ENCODE peak calls at places on chromosomes 16 and 17, in eight cellular contexts. U, S, C, I, O, F, Y and L are unnamed samples. For H3K27me3, the result is how much of the 10 kb centered on the place peaks cover.

GRCh38 chr17:1030684-1031557 is 34.0 kb downstream of the TIMM22 start:
- DNase-seq in U (no peak), S (no peak), C (no peak), I (no peak), O (no peak), F (no peak), Y (peak), L (no peak)

GRCh38 chr17:60305141-60305540 is 86.8 kb downstream of the USP32 start:
- DNase-seq in U (no peak), S (no peak), C (no peak), I (no peak), O (no peak), F (no peak), Y (no peak), L (no peak)

GRCh38 chr17:76523084-76524037 is 14.1 kb downstream of the CYGB start:
- DNase-seq in U (peak), S (no peak), C (peak), I (peak), O (peak), F (peak), Y (peak), L (peak)

GRCh38 chr16:72985148-72985882 is 62.6 kb downstream of the ZFHX3 start:
- DNase-seq in U (no peak), S (no peak), C (no peak), I (peak), O (no peak), F (peak), Y (no peak), L (no peak)

GRCh38 chr16:82983390-82983789 is 356.6 kb downstream of the CDH13 start:
- DNase-seq in U (no peak), S (no peak), C (no peak), I (no peak), O (no peak), F (no peak), Y (no peak), L (no peak)

GRCh38 chr17:79921411-79922160 is 82.3 kb upstream of the CBX4 start:
- DNase-seq in U (peak), S (no peak), C (no peak), I (no peak), O (no peak), F (no peak), Y (no peak), L (no peak)

GRCh38 chr16:877242-878065 is 76.9 kb upstream of the GNG13 start:
- DNase-seq in U (no peak), S (no peak), C (no peak), I (no peak), O (no peak), F (no peak), Y (no peak), L (no peak)

GRCh38 chr17:75876190-75876937 is 2.0 kb downstream of the TRIM47 start:
- DNase-seq in U (peak), S (no peak), C (no peak), I (no peak), O (peak), F (no peak), Y (peak), L (peak)

GRCh38 chr16:31869511-31870201 is 4.0 kb upstream of the ZNF267 start:
- DNase-seq in U (peak), S (no peak), C (no peak), I (peak), O (peak), F (peak), Y (peak), L (peak)

DNA sequence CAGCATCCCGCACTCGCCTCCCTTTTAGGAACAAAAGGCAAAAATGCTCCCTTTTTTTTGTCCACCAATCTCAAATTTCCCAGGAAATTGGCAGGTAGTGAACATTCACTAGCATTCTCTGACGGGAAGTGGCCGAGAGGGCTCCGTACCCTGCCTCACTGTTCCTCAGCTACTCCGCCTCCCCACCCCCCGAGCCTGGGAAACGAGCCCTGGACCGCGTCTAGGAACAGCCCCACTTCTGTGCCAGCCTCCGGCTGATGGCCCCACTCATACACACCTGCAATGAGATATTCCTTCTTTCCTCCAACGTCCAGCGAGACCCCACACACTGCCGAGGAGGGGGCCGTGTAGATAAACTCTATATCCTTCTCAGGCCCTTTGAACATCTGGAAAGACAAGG is 30.0 kb upstream of the USP36 start:
- DNase-seq in U (no peak), S (no peak), C (no peak), I (no peak), O (no peak), F (no peak), Y (no peak), L (no peak)
- H3K27me3 ChIP-seq in U (under half), S (under half), C (under half), I (under half), O (under half), F (under half), Y (under half), L (under half)

GRCh38 chr17:49889500-49889899 is 41.6 kb upstream of the TAC4 start:
- DNase-seq in U (no peak), S (no peak), C (no peak), I (no peak), O (no peak), F (no peak), Y (no peak), L (no peak)

GRCh38 chr17:49890077-49890821 is 42.4 kb upstream of the TAC4 start:
- DNase-seq in U (no peak), S (no peak), C (no peak), I (peak), O (no peak), F (no peak), Y (no peak), L (no peak)

GRCh38 chr17:49887744-49888360 is 40.0 kb upstream of the TAC4 start:
- DNase-seq in U (no peak), S (no peak), C (no peak), I (no peak), O (no peak), F (no peak), Y (no peak), L (no peak)

GRCh38 chr17:49886036-49886435 is 38.2 kb upstream of the TAC4 start:
- DNase-seq in U (no peak), S (no peak), C (no peak), I (no peak), O (no peak), F (no peak), Y (no peak), L (no peak)

DNA sequence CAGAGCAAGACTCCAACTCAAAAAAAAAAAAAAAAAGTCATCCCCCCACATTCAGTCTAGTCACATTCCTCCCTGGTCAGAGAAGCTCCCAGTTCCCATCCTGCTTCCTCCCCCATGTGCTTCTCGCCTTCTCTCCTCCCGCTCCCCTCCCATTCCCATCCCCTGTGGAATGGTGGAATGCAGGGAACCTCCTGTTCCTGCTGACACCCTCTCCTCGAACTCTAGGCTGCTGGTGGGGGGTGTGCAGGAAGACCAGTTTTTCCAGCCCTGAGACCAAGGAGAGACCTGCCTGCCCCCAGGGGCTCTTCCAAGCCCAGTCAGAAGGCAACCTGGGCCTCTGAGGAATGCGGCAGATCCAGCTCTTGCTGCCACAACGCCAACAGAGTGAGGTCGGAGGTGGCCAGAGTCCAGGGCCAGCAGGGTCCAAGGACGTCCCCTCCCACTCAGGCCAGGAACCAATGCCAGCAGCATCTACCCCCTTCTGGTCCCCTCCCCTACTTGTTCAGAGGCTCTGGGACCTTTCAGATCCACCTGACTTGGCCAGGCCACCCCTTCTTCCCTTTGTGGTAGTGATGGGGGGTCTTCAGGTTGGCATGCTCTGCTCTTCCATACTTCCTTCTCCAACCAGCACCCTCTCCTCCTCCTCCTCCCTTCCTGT is 39.3 kb upstream of the TAC4 start:
- DNase-seq in U (no peak), S (no peak), C (no peak), I (no peak), O (no peak), F (no peak), Y (no peak), L (no peak)
- H3K4me3 ChIP-seq in U (no peak), S (no peak), C (no peak), I (no peak), O (no peak), F (no peak), Y (no peak), L (no peak)

GRCh38 chr16:48383877-48384304 is 1.3 kb downstream of the SIAH1 start:
- DNase-seq in U (peak), S (no peak), C (no peak), I (no peak), O (peak), F (no peak), Y (peak), L (no peak)
- TF ChIP-seq CTCF in U (no peak), S (no peak), C (no peak), I (no peak), O (no peak), F (no peak), Y (no peak), L (no peak)

DNA sequence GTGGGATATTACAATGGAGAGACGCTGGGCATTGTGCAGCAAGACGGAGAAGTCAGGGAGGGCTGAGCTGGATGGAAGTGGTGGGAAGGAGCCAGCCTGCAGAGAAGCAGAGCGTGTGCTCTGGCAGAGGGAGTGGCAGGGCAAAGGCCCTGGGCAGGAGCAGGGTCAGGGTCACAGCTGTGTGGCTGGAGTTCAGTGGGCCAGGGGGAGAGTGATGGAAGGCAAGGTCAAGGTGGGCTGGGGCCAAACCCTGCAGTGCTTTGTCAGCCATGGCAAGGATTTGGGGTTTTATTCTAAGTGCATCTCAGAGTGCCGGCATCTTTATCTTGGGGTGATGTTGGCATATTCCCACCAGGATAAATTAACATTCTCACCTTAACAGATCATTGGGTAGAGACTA is 31.9 kb upstream of the C16orf78 start:
- DNase-seq in U (no peak), S (no peak), C (no peak), I (no peak), O (no peak), F (no peak), Y (no peak), L (no peak)
- H3K27me3 ChIP-seq in U (under half), S (under half), C (under half), I (under half), O (under half), F (under half), Y (under half), L (under half)